ENCODE peak calls at places on chromosomes 11 and 22, in seven cellular contexts. P is fibroblast of lung, A is stomach, O is HFF-Myc, H is choroid plexus epithelial cell, L is heart right ventricle, E is mesendoderm. M is an unnamed sample.
A peak's percentile ranks its signal among the peaks of the same experiment; 100 is the strongest.

GRCh38 chr22:36447634-36448033 is 33.8 kb downstream of the TXN2 start:
- DNase-seq in P (no peak), A (no peak), O (no peak), H (no peak), L (no peak), E (no peak), M (no peak)

GRCh38 chr11:117492578-117493251 is 165.1 kb downstream of the CEP164 start:
- DNase-seq in P (no peak), A (no peak), O (no peak), H (no peak), L (no peak), E (peak; percentile 80), M (no peak)

GRCh38 chr22:33352768-33353167 is 294.6 kb upstream of the SYN3 start:
- DNase-seq in P (no peak), A (no peak), O (no peak), H (no peak), L (no peak), E (no peak), M (no peak)

GRCh38 chr11:131899954-131900580 is 529.7 kb downstream of the NTM start:
- DNase-seq in P (no peak), A (no peak), O (no peak), H (no peak), L (no peak), E (peak; percentile 60), M (no peak)

GRCh38 chr22:48494256-48494967 is 1333.3 kb downstream of the BRD1 start:
- DNase-seq in P (no peak), A (no peak), O (no peak), H (no peak), L (no peak), E (no peak), M (no peak)

GRCh38 chr11:111299111-111300026 is 1.0 kb downstream of the POU2AF3 start:
- DNase-seq in P (peak; percentile 46), A (peak; percentile 92), O (no peak), H (peak; percentile 22), L (peak; percentile 67), E (peak; percentile 59), M (peak; percentile 11)

GRCh38 chr11:3994030-3994640 is 100.5 kb upstream of the RRM1 start:
- DNase-seq in P (no peak), A (no peak), O (no peak), H (peak; percentile 34), L (no peak), E (no peak), M (peak; percentile 19)

GRCh38 chr11:111833524-111833923 is 37.9 kb downstream of the ALG9 start:
- DNase-seq in P (no peak), A (no peak), O (no peak), H (peak; percentile 69), L (no peak), E (no peak), M (no peak)

GRCh38 chr11:79419120-79419519 is 21.7 kb downstream of the TENM4 start:
- DNase-seq in P (peak; percentile 66), A (peak; percentile 60), O (no peak), H (no peak), L (no peak), E (peak; percentile 61), M (no peak)

GRCh38 chr11:13761250-13761649 is 92.8 kb downstream of the FAR1 start:
- DNase-seq in P (no peak), A (no peak), O (no peak), H (no peak), L (no peak), E (no peak), M (no peak)

GRCh38 chr11:84290647-84291046 is 1004.5 kb upstream of the CCDC90B start:
- DNase-seq in P (peak; percentile 28), A (no peak), O (no peak), H (peak; percentile 43), L (no peak), E (no peak), M (no peak)

DNA sequence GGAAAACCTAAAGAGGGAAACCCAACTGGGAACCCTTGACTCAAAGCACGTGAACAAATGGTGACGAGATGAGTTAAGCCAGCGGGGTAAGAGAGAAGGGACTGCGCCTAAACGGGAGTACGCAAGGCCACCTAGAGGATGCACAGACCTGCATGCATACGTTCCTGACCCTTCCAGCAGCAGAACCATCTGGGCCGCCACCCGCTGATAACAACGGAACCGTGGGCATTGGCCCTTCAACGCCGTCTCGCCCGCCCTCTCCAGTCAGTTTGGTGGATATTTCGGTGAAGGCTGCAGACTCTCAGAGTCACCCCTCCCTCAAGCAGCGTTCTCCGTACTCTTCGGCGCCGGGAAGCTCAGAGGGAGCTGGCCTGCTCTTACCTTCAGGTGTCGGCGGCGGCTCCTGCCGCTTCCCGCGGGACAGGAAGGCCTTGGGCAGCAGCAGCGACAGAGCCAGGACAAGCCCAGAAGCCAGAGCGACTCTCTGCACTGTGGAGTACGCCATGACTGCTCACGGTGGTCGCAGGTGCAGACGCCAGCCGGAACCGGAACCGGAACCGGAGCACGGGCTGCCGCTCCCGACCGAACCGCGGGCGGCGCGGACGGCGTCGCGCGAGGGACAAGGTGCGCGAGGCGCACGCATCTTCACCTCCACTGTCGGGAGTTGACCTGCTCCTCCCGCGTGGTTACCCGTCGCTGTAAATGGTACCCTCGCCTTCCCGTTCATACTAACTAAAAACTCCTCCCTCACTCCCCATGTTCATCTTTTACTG is at the start of gene RIC3:
- DNase-seq in P (no peak), A (peak; percentile 33), O (no peak), H (no peak), L (peak; percentile 54), E (peak; percentile 82), M (no peak)
- H3K4me3 ChIP-seq in P (no peak within 1 kb of the TSS), A (peak within 1 kb of the TSS; percentile 60), O (no peak within 1 kb of the TSS), H (no peak within 1 kb of the TSS), L (peak within 1 kb of the TSS; percentile 7), E (peak within 1 kb of the TSS; percentile 43), M (no peak within 1 kb of the TSS)

GRCh38 chr11:67354314-67355022 is 1.1 kb upstream of the POLD4 start:
- DNase-seq in P (peak; percentile 96), A (peak; percentile 68), O (peak; percentile 96), H (peak; percentile 84), L (peak; percentile 57), E (peak; percentile 82), M (peak; percentile 93)
- H3K4me3 ChIP-seq in P (peak overlapping the region; percentile 77), A (peak overlapping the region; percentile 63), O (peak overlapping the region; percentile 70), H (peak overlapping the region; percentile 90), L (no peak overlapping the region), E (no peak overlapping the region), M (no peak overlapping the region)

DNA sequence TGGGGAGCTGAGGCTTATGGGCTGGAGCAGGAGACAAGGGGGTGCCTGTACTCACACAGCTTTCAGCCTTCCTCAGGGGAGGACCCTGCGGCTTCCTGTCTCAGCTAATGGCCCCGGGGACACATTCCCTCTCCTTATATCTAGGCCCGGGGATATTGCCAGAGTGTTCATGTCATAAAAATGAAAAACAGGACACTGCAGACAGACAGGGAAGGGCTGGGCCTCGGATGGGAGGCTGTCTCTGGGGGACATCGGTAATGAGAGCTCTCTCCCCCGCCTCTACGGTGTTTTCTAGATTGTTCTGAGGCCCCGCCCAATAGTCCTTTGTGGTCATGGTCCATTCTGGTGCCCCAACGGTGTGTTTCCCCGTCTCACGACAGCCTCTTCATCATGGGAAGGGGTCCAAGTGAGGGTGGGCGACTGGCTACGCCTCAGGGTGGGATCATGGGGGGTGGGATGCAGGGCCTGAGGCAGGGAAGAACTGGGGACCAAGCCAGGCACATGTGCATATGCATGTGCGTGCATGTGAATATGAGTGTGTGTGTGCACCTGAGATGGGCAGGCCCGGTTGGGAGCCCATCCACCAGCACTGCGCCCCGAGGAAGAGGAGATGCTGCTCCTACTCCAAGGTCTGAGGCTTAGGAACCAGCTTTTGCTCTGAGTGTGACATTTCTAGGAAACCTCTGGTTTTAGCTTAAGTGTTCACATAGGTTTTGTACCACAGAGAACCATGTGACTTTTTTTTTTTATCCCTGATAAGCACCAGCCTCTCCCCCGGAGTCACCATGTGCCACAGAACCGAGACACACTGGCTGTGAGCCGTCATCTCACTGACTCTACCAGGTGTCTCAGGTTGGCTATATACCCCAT is 5.3 kb downstream of the ARVCF start:
- DNase-seq in P (no peak), A (no peak), O (no peak), H (no peak), L (no peak), E (no peak), M (no peak)
- H3K4me3 ChIP-seq in P (no peak overlapping the region), A (no peak overlapping the region), O (no peak overlapping the region), H (no peak overlapping the region), L (no peak overlapping the region), E (no peak overlapping the region), M (no peak overlapping the region)

GRCh38 chr11:66412110-66412509 is 8.7 kb upstream of the NPAS4 start:
- DNase-seq in P (no peak), A (no peak), O (no peak), H (no peak), L (no peak), E (no peak), M (no peak)
- H3K4me3 ChIP-seq in P (no peak overlapping the region), A (no peak overlapping the region), O (no peak overlapping the region), H (no peak overlapping the region), L (no peak overlapping the region), E (no peak overlapping the region), M (no peak overlapping the region)

GRCh38 chr22:42644422-42645340 is 4.3 kb upstream of the ATP5MGL start:
- DNase-seq in P (peak; percentile 42), A (peak; percentile 52), O (no peak), H (peak; percentile 48), L (peak; percentile 69), E (no peak), M (peak; percentile 75)

GRCh38 chr22:42645341-42645937 is 3.8 kb downstream of the CYB5R3 start:
- DNase-seq in P (no peak), A (peak; percentile 44), O (no peak), H (no peak), L (no peak), E (no peak), M (peak; percentile 24)

GRCh38 chr22:42648017-42648367 is 1.2 kb downstream of the CYB5R3 start:
- DNase-seq in P (no peak), A (no peak), O (no peak), H (no peak), L (no peak), E (no peak), M (no peak)

GRCh38 chr22:42646569-42647525 is 2.3 kb downstream of the CYB5R3 start:
- DNase-seq in P (no peak), A (peak; percentile 91), O (no peak), H (no peak), L (peak; percentile 79), E (no peak), M (peak; percentile 42)

GRCh38 chr22:42645938-42646568 is 3.1 kb downstream of the CYB5R3 start:
- DNase-seq in P (no peak), A (peak; percentile 70), O (no peak), H (no peak), L (no peak), E (no peak), M (no peak)
- H3K4me3 ChIP-seq in P (no peak overlapping the region), A (peak overlapping the region; percentile 92), O (peak overlapping the region; percentile 3), H (no peak overlapping the region), L (peak overlapping the region; percentile 23), E (no peak overlapping the region), M (no peak overlapping the region)